ENCODE peak calls at places on chromosomes 1 and 21, in six cellular contexts. D is cardiac fibroblast, B is NB4, G is ovary, S is uterus, U is Calu3. I is an unnamed sample.

GRCh38 chr1:182735343-182735742 is 51.0 kb upstream of the RGS8 start:
- DNase-seq in G (no peak), D (no peak), S (no peak), B (no peak), U (no peak), I (no peak)

GRCh38 chr21:45009616-45010015 is 64.8 kb upstream of the ADARB1 start:
- DNase-seq in D (no peak), S (no peak), B (no peak), G (no peak), U (no peak), I (no peak)

GRCh38 chr1:205805082-205805711 is 7.8 kb downstream of the SLC41A1 start:
- DNase-seq in G (no peak), B (peak), S (no peak), U (peak), D (peak), I (no peak)

GRCh38 chr1:205741681-205742080 is 8.3 kb downstream of the NUCKS1 start:
- DNase-seq in B (no peak), S (no peak), U (no peak), G (no peak), D (no peak), I (no peak)

GRCh38 chr1:187691439-187691838 is 862.7 kb downstream of the PLA2G4A start:
- DNase-seq in S (no peak), D (peak), B (no peak), U (peak), G (no peak), I (no peak)

GRCh38 chr1:100290291-100290690 is 24.3 kb downstream of the RTCA start:
- DNase-seq in U (no peak), B (no peak), S (no peak), D (peak), G (no peak), I (no peak)

GRCh38 chr1:102978874-102979273 is 129.4 kb downstream of the COL11A1 start:
- DNase-seq in S (no peak), U (no peak), D (no peak), G (no peak), B (no peak), I (no peak)

GRCh38 chr1:53585116-53585515 is 125.9 kb downstream of the DMRTB1 start:
- DNase-seq in D (peak), B (peak), G (no peak), U (no peak), S (peak), I (peak)

GRCh38 chr1:214401666-214402065 is 120.7 kb downstream of the SMYD2 start:
- DNase-seq in B (no peak), G (no peak), U (no peak), S (no peak), D (no peak), I (no peak)

GRCh38 chr1:27598902-27599528 is 4.9 kb downstream of the AHDC1 start:
- DNase-seq in G (peak), D (peak), S (peak), U (no peak), B (peak), I (no peak)

GRCh38 chr1:183870351-183871077 is 65.6 kb downstream of the RGL1 start:
- DNase-seq in U (no peak), S (peak), G (peak), D (peak), B (no peak), I (no peak)

GRCh38 chr1:95992013-95992412 is 729.6 kb upstream of the PTBP2 start:
- DNase-seq in S (no peak), D (no peak), G (no peak), U (no peak), B (no peak), I (no peak)

GRCh38 chr1:118949317-118949716 is 38.8 kb downstream of the TBX15 start:
- DNase-seq in B (no peak), S (no peak), U (no peak), D (peak), G (no peak), I (no peak)

GRCh38 chr1:24717867-24718650 is 27.2 kb upstream of the CLIC4 start:
- DNase-seq in S (no peak), U (no peak), D (no peak), G (no peak), B (no peak), I (no peak)

GRCh38 chr1:15727866-15728534 is 8.1 kb upstream of the SLC25A34 start:
- DNase-seq in D (no peak), G (no peak), B (no peak), U (no peak), S (no peak), I (no peak)

GRCh38 chr1:40971962-40972361 is 7.5 kb upstream of the CTPS1 start:
- DNase-seq in G (no peak), U (no peak), B (no peak), S (no peak), D (no peak), I (no peak)

GRCh38 chr1:44129616-44130500 is 11.2 kb downstream of the KLF17 start:
- DNase-seq in U (no peak), B (no peak), D (no peak), S (no peak), G (no peak), I (no peak)

GRCh38 chr1:206117151-206117948 is at the start of gene AVPR1B:
- DNase-seq in B (peak), U (peak), G (peak), S (peak), D (peak), I (peak)

GRCh38 chr1:86750530-86750929 is 46.2 kb downstream of the SH3GLB1 start:
- DNase-seq in S (no peak), B (no peak), G (no peak), D (no peak), U (no peak), I (no peak)

GRCh38 chr1:167862432-167863076 is 51.4 kb downstream of the ADCY10 start:
- DNase-seq in U (no peak), G (no peak), D (no peak), S (no peak), B (no peak), I (no peak)

GRCh38 chr1:3072948-3073519 is 4.0 kb downstream of the PRDM16 start:
- DNase-seq in U (no peak), B (no peak), G (no peak), D (no peak), S (no peak), I (no peak)

GRCh38 chr1:152034654-152035405 is 2.0 kb downstream of the S100A11 start:
- DNase-seq in U (peak), S (peak), D (peak), G (no peak), B (peak), I (no peak)

GRCh38 chr21:45554477-45555175 is 12.4 kb upstream of the SLC19A1 start:
- DNase-seq in D (peak), B (peak), G (peak), U (peak), S (peak), I (peak)

DNA sequence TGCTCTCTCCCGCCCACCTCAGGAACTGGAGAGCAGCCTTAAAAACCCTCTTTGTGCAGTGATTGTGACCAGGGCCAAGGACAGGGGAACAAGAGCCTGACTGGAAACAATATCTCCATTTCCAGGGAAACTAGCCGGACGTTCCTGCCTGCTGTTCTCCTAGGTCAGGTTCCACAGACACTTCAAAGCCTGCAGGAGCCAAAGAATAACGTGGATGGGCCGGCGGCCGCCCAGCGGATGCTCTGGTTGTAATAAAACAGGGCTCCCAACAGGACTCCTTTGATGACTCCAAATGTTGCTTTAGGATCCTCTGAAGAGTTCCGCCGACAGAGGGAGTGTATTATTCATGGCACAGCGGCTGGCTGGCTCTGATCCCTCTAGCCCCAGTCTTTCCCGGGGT is 162.2 kb downstream of the PLXNA2 start:
- DNase-seq in U (no peak), D (no peak), S (no peak), G (peak), B (no peak), I (no peak)
- TF ChIP-seq CTCF in U (no peak), D (no peak), S (peak), G (peak), B (no peak), I (no peak)

GRCh38 chr1:209590405-209590804 is 6.9 kb downstream of the CAMK1G start:
- DNase-seq in G (no peak), D (no peak), B (peak), U (no peak), S (no peak), I (no peak)
- TF ChIP-seq CTCF in G (no peak), D (peak), B (peak), U (no peak), S (no peak), I (no peak)

DNA sequence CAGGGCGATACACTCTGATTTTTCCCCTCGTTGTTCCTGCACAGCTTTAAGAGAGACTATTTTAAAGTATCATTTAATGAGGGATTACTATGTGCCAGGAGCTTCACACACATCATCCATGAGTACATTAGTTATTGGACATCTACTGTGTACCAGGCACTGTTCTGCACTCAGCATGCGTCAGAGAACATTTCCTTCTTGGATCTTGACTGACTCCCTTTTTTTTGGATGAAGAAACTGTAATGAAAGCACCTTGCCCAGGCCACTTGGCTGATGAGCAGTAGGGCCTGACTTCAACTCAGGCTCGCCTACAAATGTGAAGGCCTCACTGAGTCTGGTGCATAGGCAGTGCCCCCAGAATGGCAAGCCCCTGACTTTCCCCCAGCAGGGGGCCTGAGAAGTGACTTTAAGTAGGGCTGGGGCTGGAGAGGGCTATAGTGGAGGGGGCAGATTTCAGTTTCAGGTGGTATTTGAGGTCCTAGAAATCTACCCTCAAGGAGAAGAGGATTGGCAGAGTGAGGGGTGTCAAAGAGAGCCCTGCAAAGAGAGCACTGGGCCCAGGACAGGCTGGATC is 50.0 kb downstream of the PTPRU start:
- DNase-seq in B (no peak), S (no peak), G (no peak), D (no peak), U (no peak), I (no peak)
- TF ChIP-seq CTCF in B (no peak), S (no peak), G (no peak), D (no peak), U (no peak), I (no peak)

GRCh38 chr1:6447818-6448748 is 17.9 kb downstream of the TNFRSF25 start:
- DNase-seq in S (no peak), B (no peak), D (no peak), G (no peak), U (peak), I (no peak)
- TF ChIP-seq CTCF in S (no peak), B (no peak), D (no peak), G (no peak), U (peak), I (no peak)

GRCh38 chr1:67213948-67214347 is 47.7 kb downstream of the IL23R start:
- DNase-seq in U (no peak), D (no peak), G (no peak), B (no peak), S (no peak), I (no peak)

GRCh38 chr1:67211589-67212563 is 45.6 kb downstream of the IL23R start:
- DNase-seq in S (no peak), G (no peak), D (peak), B (peak), U (peak), I (no peak)

GRCh38 chr1:67208217-67208616 is 42.0 kb downstream of the IL23R start:
- DNase-seq in B (no peak), S (no peak), G (no peak), D (no peak), U (no peak), I (no peak)

GRCh38 chr1:67214420-67215174 is 48.3 kb downstream of the IL23R start:
- DNase-seq in D (peak), B (peak), G (no peak), U (peak), S (no peak), I (no peak)

DNA sequence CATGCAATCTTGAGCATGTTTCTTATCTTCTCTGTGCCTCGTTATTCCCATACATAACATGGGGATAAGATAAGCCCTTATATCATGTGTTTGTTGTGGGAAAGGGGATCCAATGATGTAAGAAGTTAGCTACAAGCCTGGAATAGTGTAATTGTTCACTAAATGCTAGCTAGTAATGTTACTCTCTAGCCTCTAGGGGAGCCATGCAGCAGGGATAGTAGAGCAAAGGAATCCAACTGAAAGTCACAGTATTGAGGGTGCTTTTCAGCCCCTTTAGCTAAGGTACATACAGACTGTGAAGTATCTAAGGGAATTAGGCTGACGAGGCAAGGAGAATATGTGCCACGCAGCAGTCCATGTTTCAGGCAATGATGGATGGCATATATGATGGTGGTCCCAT is 46.9 kb downstream of the IL23R start:
- DNase-seq in G (no peak), B (peak), U (peak), S (no peak), D (peak), I (no peak)
- TF ChIP-seq CTCF in G (no peak), B (peak), U (peak), S (no peak), D (peak), I (no peak)

DNA sequence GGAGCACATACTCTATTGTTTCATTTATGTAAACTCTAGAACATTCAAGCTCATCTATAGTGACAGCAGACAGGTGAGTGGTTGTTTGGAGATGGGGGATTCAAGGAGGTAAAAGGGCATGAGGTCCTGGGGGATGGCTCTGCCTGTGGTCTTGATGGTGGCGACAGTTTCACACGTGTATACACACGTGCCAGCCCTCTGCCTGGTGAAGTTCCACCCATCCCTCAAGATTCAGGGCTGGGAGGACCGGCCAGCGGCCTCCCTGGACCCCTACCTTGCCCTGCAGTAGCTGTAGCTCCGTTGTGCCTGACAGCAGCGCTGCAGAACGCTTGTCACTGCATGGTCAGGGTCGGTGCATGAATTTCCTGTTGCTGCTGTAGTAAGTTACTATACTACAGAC is 38.9 kb upstream of the UTS2 start:
- DNase-seq in U (no peak), B (no peak), D (no peak), G (no peak), S (no peak), I (no peak)
- TF ChIP-seq CTCF in U (no peak), B (no peak), D (no peak), G (no peak), S (no peak), I (no peak)

GRCh38 chr1:30001011-30001410 is 722.4 kb downstream of the MATN1 start:
- DNase-seq in G (no peak), D (no peak), U (no peak), B (no peak), S (no peak), I (no peak)

GRCh38 chr1:30001452-30002039 is 721.8 kb downstream of the MATN1 start:
- DNase-seq in U (no peak), B (no peak), G (no peak), D (no peak), S (no peak), I (no peak)

GRCh38 chr1:29993950-29994349 is 729.4 kb downstream of the MATN1 start:
- DNase-seq in U (no peak), G (no peak), S (no peak), B (no peak), D (no peak), I (no peak)

GRCh38 chr1:29998686-29999085 is 724.7 kb downstream of the MATN1 start:
- DNase-seq in S (no peak), B (no peak), U (no peak), D (no peak), G (no peak), I (no peak)

DNA sequence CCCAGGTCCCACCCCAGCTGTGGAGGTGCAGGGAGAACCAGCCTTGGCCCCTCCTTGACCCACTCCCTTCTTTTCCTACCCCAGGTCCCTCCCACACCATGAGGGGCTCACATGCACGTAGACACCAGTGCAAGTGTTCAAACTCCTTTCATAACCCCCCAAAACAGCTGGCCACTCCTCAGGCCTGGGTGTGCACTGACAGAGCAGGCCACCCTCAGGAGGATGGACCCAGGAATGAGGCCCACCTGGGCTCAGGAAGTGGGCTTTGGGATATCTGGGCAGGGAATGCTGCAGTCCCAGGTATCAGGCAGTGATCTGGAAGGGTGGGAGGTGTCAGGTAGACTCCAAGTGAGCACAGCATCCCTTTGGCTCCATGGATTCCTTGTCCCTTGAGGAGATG is 723.8 kb downstream of the MATN1 start:
- DNase-seq in U (no peak), D (no peak), B (no peak), G (no peak), S (no peak), I (no peak)
- TF ChIP-seq CTCF in U (no peak), D (no peak), B (no peak), G (no peak), S (no peak), I (no peak)

DNA sequence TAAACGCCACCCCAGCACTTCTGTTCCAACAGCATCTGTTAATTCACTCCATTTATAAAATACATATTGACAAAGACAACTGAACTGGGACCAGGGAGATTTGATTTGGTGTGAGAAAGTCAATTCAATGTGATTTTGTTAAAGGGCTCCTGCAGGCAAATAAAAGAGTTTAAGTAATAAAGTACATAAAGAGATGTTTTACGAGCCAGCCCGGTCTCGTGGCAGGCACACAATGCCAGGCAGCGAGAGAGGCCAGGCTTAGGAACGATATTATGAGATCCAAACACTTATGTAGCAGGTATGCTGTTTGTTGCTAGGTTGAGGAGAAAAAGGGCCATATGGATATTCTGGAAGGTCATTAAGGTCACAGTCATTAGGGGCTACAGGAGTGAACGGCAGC is 227.0 kb downstream of the KCTD3 start:
- DNase-seq in S (no peak), B (no peak), U (no peak), D (no peak), G (no peak), I (no peak)
- TF ChIP-seq CTCF in S (no peak), B (no peak), U (no peak), D (no peak), G (no peak), I (no peak)

GRCh38 chr1:25809929-25810328 is 9.8 kb upstream of the MTFR1L start:
- DNase-seq in B (peak), G (no peak), D (no peak), U (no peak), S (no peak), I (no peak)
- TF ChIP-seq CTCF in B (peak), G (no peak), D (no peak), U (no peak), S (no peak), I (no peak)

GRCh38 chr1:179025125-179025974 is at the start of gene FAM20B:
- DNase-seq in U (peak), D (peak), S (peak), B (peak), G (peak), I (peak)
- TF ChIP-seq CTCF in U (no peak), D (no peak), S (peak), B (no peak), G (no peak), I (no peak)